ENCODE peak calls at places on chromosomes 1 and 21, in five cellular contexts. B is HFFc6, P is colonic mucosa, L is thoracic aorta, T is brain microvascular endothelial cell. A is an unnamed sample.
A peak's percentile ranks its signal among the peaks of the same experiment; 100 is the strongest.

GRCh38 chr1:220825819-220826551 is 39.3 kb downstream of the MTARC1 start:
- DNase-seq in T (no peak), B (no peak), P (no peak), L (no peak), A (no peak)

GRCh38 chr1:63746129-63746864 is 27.5 kb upstream of the ROR1 start:
- DNase-seq in P (no peak), T (peak; percentile 99), L (no peak), B (peak; percentile 6), A (no peak)

GRCh38 chr21:43311303-43311817 is 115.6 kb downstream of the SIK1 start:
- DNase-seq in P (peak; percentile 82), T (no peak), B (no peak), L (no peak), A (no peak)

GRCh38 chr1:207875532-207875931 is 35.4 kb downstream of the CD34 start:
- DNase-seq in L (no peak), T (no peak), P (no peak), B (no peak), A (no peak)

GRCh38 chr1:87155180-87155579 is 173.5 kb upstream of the LMO4 start:
- DNase-seq in L (no peak), B (no peak), P (no peak), T (no peak), A (no peak)

GRCh38 chr21:44540741-44541288 is 820 bp upstream of the KRTAP10-1 start:
- DNase-seq in B (no peak), T (no peak), L (no peak), P (no peak), A (no peak)

GRCh38 chr1:7922301-7922700 is 18.3 kb downstream of the TNFRSF9 start:
- DNase-seq in P (no peak), T (peak; percentile 51), L (no peak), B (peak; percentile 51), A (no peak)

GRCh38 chr1:83692524-83693336 is 306.2 kb downstream of the TTLL7 start:
- DNase-seq in B (no peak), L (no peak), P (no peak), T (peak; percentile 37), A (no peak)

GRCh38 chr1:169725930-169726329 is 7.9 kb downstream of the SELE start:
- DNase-seq in B (no peak), P (no peak), T (no peak), L (no peak), A (no peak)

GRCh38 chr1:7149080-7149838 is 364.0 kb downstream of the CAMTA1 start:
- DNase-seq in B (no peak), T (peak; percentile 12), P (no peak), L (no peak), A (no peak)

GRCh38 chr1:227378876-227379554 is 60.7 kb upstream of the CDC42BPA start:
- DNase-seq in B (no peak), T (no peak), L (no peak), P (no peak), A (no peak)

GRCh38 chr1:47953661-47954060 is 43.5 kb downstream of the TRABD2B start:
- DNase-seq in T (no peak), B (no peak), P (no peak), L (no peak), A (no peak)

GRCh38 chr1:85502625-85503083 is 37.7 kb upstream of the DDAH1 start:
- DNase-seq in P (peak; percentile 65), T (peak; percentile 72), B (peak; percentile 48), L (no peak), A (no peak)

GRCh38 chr1:36151845-36152203 is 2.5 kb upstream of the TRAPPC3 start:
- DNase-seq in P (peak; percentile 49), B (no peak), L (no peak), T (no peak), A (no peak)

GRCh38 chr21:38349111-38349746 is 92.4 kb downstream of the KCNJ15 start:
- DNase-seq in L (no peak), B (no peak), P (no peak), T (peak; percentile 93), A (no peak)

GRCh38 chr1:204670152-204670927 is 15.2 kb downstream of the LRRN2 start:
- DNase-seq in B (peak; percentile 37), P (no peak), T (peak; percentile 12), L (no peak), A (no peak)

GRCh38 chr1:50562106-50562505 is 138.9 kb upstream of the DMRTA2 start:
- DNase-seq in P (no peak), T (no peak), L (no peak), B (no peak), A (no peak)

GRCh38 chr1:3899776-3900149 is 309 bp downstream of the C1orf174 start:
- DNase-seq in P (no peak), B (no peak), T (no peak), L (no peak), A (no peak)

GRCh38 chr21:37210017-37210593 is 57.0 kb downstream of the VPS26C start:
- DNase-seq in P (no peak), B (no peak), T (no peak), L (no peak), A (no peak)

GRCh38 chr1:101185421-101185820 is 51.4 kb upstream of the S1PR1 start:
- DNase-seq in B (peak; percentile 20), P (no peak), L (no peak), T (peak; percentile 50), A (no peak)

GRCh38 chr1:155126494-155127104 is 1.1 kb upstream of the EFNA1 start:
- DNase-seq in T (peak; percentile 38), P (peak; percentile 63), L (no peak), B (no peak), A (no peak)

GRCh38 chr1:67433830-67434229 is 3.6 kb upstream of the SERBP1 start:
- DNase-seq in T (no peak), P (no peak), L (no peak), B (no peak), A (no peak)

GRCh38 chr1:197920345-197921117 is 3.4 kb downstream of the LHX9 start:
- DNase-seq in P (no peak), L (no peak), T (no peak), B (no peak), A (no peak)
- TF ChIP-seq CTCF in P (no peak), L (no peak), T (no peak), B (no peak), A (no peak)

DNA sequence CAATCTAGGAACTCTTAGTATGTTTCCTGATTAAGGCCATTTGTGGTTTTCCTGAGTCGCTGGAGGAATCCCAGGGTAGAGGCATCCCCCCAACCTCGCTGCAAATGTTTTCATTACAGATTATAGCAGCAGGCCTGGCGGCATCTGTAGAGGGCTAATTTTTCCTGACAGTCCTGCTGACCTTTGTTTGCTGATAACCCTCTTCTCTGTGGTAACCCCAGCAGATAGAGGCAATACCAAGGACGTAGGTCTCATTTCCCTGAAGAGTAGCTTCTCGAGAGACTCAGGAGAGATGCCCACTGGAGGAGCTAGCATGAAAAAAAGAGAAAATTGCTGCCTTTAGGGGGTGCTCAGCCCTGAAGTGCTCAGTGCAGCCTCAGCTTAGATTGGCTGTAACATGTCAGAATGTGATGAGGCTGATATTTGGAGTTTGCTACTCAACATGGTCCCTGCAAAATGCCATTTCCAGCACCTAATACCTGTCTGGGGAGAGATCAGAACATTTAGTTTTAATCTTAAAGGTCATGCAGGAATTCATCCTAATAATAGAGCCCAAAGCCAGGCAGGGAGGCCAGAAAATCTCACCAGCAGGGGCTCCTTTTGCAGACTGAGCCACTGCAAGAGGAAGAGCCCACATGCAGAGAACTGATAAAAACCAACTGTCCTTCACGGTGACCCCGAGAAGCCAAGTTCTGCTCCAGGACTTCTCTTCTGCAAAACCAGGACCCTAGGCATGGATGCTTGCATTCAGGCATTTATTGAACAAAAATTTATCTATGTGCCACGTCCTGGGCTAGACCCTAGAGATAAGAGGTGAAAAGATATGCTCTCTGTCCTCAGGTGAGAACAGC is 184.5 kb downstream of the KAZN start:
- DNase-seq in P (no peak), B (no peak), T (no peak), L (no peak), A (no peak)
- TF ChIP-seq CTCF in P (no peak), B (peak; percentile 22), T (peak; percentile 10), L (no peak), A (no peak)

GRCh38 chr1:216710042-216710441 is 13.2 kb downstream of the ESRRG start:
- DNase-seq in T (no peak), B (no peak), P (no peak), L (no peak), A (no peak)

GRCh38 chr1:216702170-216702569 is 21.1 kb downstream of the ESRRG start:
- DNase-seq in T (no peak), B (no peak), L (no peak), P (no peak), A (no peak)

GRCh38 chr1:216700779-216701178 is 22.4 kb downstream of the ESRRG start:
- DNase-seq in P (no peak), L (no peak), B (no peak), T (no peak), A (no peak)

GRCh38 chr1:216710598-216711333 is 12.5 kb downstream of the ESRRG start:
- DNase-seq in P (no peak), L (no peak), T (no peak), B (no peak), A (no peak)

GRCh38 chr1:216705686-216706085 is 17.5 kb downstream of the ESRRG start:
- DNase-seq in T (no peak), B (no peak), P (no peak), L (no peak), A (no peak)
- TF ChIP-seq CTCF in T (no peak), B (no peak), P (no peak), L (no peak), A (no peak)

GRCh38 chr1:158121604-158122254 is 59.0 kb upstream of the CD1D start:
- DNase-seq in L (no peak), B (peak; percentile 36), P (peak; percentile 47), T (peak; percentile 27), A (no peak)
- TF ChIP-seq CTCF in L (peak; percentile 31), B (peak; percentile 78), P (peak; percentile 59), T (peak; percentile 79), A (peak; percentile 83)

A was measured in D721Med.